ENCODE peak calls at places on chromosome 3, in eight cellular contexts. E is breast epithelium, V is right lobe of liver, B is A549, M is ovary, L is uterus, H is IMR-90, P is prostate gland. D is an unnamed sample. For H3K4me1, the result is how much of the 10 kb centered on the place peaks cover.

GRCh38 chr3:17802993-17803392 is 60.6 kb upstream of the TBC1D5 start:
- DNase-seq in E (no peak), V (no peak), B (no peak), M (no peak), L (no peak), H (no peak), P (no peak), D (no peak)

GRCh38 chr3:122754867-122755835 is 38.5 kb downstream of the HSPBAP1 start:
- DNase-seq in E (no peak), V (no peak), B (peak), M (no peak), L (no peak), H (peak), P (no peak), D (no peak)

GRCh38 chr3:52056521-52056967 is at the start of gene DUSP7:
- DNase-seq in E (no peak), V (peak), B (peak), M (peak), L (peak), H (peak), P (peak), D (peak)

GRCh38 chr3:111803123-111803593 is 55.9 kb upstream of the PHLDB2 start:
- DNase-seq in E (peak), V (peak), B (peak), M (peak), L (peak), H (peak), P (peak), D (peak)

GRCh38 chr3:61991706-61992105 is 381.6 kb downstream of the FEZF2 start:
- DNase-seq in E (no peak), V (no peak), B (no peak), M (no peak), L (no peak), H (no peak), P (no peak), D (no peak)

GRCh38 chr3:168002786-168003368 is 92.8 kb downstream of the GOLIM4 start:
- DNase-seq in E (no peak), V (peak), B (no peak), M (no peak), L (peak), H (peak), P (no peak), D (no peak)

GRCh38 chr3:124998247-124998630 is 57.6 kb downstream of the HEG1 start:
- DNase-seq in E (no peak), V (no peak), B (no peak), M (no peak), L (no peak), H (no peak), P (no peak), D (no peak)

GRCh38 chr3:46725663-46726314 is 8.1 kb upstream of the PRSS50 start:
- DNase-seq in E (peak), V (no peak), B (no peak), M (no peak), L (no peak), H (peak), P (no peak), D (no peak)

GRCh38 chr3:11154036-11154952 is at the start of gene HRH1:
- DNase-seq in E (no peak), V (no peak), B (no peak), M (peak), L (peak), H (no peak), P (no peak), D (no peak)

GRCh38 chr3:183698318-183698731 is 728 bp downstream of the YEATS2 start:
- DNase-seq in E (no peak), V (peak), B (peak), M (no peak), L (peak), H (peak), P (no peak), D (peak)

GRCh38 chr3:61940241-61940640 is 378.9 kb downstream of the PTPRG start:
- DNase-seq in E (no peak), V (no peak), B (no peak), M (no peak), L (no peak), H (no peak), P (no peak), D (no peak)

GRCh38 chr3:146416366-146416765 is 53.0 kb downstream of the PLSCR2 start:
- DNase-seq in E (no peak), V (no peak), B (no peak), M (no peak), L (no peak), H (no peak), P (no peak), D (no peak)

GRCh38 chr3:61701019-61701418 is 139.6 kb downstream of the PTPRG start:
- DNase-seq in E (no peak), V (no peak), B (no peak), M (no peak), L (no peak), H (no peak), P (no peak), D (no peak)

GRCh38 chr3:173921741-173922140 is 524.2 kb downstream of the NLGN1 start:
- DNase-seq in E (no peak), V (no peak), B (no peak), M (no peak), L (no peak), H (no peak), P (no peak), D (no peak)

GRCh38 chr3:40108643-40109042 is 200.9 kb upstream of the EIF1B start:
- DNase-seq in E (no peak), V (no peak), B (no peak), M (no peak), L (no peak), H (no peak), P (no peak), D (no peak)
- H3K4me1 ChIP-seq in E (under half), V (under half), B (under half), M (under half), L (under half), H (under half), P (under half), D (under half)

DNA sequence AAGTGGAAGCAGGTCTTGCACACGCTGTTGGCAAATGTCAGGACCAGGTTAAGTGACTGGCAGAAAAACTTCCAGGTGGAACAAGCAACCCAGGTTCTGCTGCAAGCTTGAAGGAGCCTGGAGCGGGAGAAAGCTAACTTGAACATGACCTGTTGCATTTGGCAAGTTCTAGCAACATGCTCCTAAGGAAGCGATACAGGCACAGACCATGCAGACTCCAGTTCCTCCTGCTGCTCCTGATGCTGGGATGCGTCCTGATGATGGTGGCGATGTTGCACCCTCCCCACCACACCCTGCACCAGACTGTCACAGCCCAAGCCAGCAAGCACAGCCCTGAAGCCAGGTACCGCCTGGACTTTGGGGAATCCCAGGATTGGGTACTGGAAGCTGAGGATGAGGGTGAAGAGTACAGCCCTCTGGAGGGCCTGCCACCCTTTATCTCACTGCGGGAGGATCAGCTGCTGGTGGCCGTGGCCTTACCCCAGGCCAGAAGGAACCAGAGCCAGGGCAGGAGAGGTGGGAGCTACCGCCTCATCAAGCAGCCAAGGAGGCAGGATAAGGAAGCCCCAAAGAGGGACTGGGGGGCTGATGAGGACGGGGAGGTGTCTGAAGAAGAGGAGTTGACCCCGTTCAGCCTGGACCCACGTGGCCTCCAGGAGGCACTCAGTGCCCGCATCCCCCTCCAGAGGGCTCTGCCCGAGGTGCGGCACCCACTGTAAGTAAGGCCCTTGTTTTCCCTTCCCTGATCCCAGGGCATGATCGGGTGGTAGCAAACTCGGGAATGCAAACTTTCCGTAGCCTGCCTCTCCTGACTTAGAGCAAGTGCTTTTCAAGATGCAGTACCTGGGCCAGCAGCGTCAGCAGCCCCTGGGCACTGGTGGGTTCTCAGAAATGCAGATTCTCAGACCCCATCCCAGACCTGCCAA is 759 bp downstream of the GALNT15 start:
- DNase-seq in E (no peak), V (no peak), B (no peak), M (no peak), L (no peak), H (no peak), P (no peak), D (no peak)
- H3K27ac ChIP-seq in E (peak), V (no peak), B (no peak), M (peak), L (peak), H (peak), P (no peak), D (peak)

DNA sequence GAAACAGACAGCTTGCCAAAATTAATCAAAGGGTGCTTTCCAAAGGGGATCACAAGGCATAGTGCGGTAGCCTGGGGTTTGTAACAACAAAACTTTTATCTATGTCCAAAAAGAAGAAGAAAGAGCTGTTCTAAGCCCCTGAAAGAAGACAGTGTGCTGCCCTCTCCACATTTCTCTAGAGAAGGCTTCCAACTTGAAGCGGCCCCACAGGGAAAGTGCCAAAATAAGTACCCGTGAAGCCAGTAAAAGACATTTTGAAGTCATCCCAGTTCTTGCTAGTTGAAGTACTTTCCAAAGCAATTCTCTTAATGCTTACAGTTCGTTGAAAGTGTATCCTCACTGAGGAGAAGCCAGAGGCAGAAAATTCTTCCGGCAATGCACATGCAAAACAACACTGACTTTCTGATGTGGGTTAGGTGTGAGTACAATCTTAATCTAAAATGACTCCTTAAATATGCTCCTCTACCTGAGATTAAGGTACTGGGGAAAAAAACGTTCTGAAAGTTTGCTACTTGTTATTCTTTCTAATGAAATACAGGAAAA is 21.3 kb downstream of the GPR15 start:
- DNase-seq in E (no peak), V (no peak), B (no peak), M (no peak), L (no peak), H (no peak), P (no peak), D (no peak)
- TF ChIP-seq POLR2A in E (no peak), V (no peak), B (no peak), M (no peak), L (no peak), H (no peak), P (no peak), D (no peak)

GRCh38 chr3:45001738-45002137 is 24.4 kb upstream of the CLEC3B start:
- DNase-seq in E (no peak), V (no peak), B (no peak), M (no peak), L (no peak), H (no peak), P (no peak), D (no peak)
- H3K4me1 ChIP-seq in E (under half), V (under half), B (under half), M (under half), L (under half), H (under half), P (under half), D (under half)

DNA sequence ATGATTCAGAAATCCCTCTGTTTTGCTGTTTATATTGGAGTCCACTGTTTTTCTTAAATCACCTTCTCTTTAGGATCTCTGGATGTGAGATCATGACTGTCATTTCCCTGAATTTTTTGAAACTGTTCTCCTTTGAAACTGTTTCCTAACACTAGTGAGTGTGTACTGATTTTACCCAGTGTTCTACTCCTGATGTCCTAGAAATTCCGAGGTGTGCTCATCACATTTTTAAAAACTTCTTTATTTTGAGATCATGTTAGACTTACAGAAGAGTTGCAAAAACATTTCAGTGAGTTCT is 292.5 kb downstream of the NFKBIZ start:
- DNase-seq in E (no peak), V (no peak), B (no peak), M (no peak), L (no peak), H (no peak), P (no peak), D (no peak)
- H3K27ac ChIP-seq in E (no peak), V (no peak), B (no peak), M (peak), L (peak), H (no peak), P (no peak), D (no peak)

DNA sequence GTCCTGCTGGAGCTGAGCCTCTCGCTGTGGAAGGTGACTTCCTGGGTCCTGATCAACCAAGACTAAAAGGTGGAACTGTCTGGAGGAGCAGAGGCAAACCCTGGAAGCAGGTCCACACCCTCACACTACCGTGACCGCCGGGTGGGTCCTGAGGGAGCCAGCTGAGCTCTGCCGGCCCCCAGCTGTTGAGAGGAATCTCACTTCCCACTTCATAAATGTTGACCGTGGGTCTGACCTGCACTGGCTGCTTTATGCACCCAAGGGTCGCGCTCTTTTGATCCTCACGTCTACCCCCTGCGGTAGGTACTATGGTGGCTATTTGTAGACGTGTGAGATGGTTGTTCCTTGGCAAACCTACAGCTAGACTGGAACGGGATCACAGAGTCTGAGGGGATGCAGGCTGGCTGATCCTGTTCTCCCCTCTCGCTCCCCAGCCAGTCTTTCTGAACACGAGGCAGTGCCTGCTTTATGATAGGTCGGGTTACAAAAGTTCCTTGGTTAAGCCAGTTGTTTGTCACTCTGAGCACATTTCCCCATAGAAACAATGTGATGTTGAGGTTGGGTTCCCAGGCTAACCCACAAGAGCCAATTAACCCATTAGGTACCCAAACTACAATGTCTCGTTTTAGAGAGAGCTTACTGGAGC is 113.0 kb upstream of the ETV5 start:
- DNase-seq in E (no peak), V (no peak), B (no peak), M (no peak), L (no peak), H (no peak), P (no peak), D (no peak)
- TF ChIP-seq POLR2A in E (no peak), V (no peak), B (no peak), M (no peak), L (no peak), H (no peak), P (no peak), D (no peak)

GRCh38 chr3:72086712-72087093 is 301.8 kb upstream of the PROK2 start:
- DNase-seq in E (no peak), V (peak), B (no peak), M (no peak), L (no peak), H (no peak), P (no peak), D (no peak)

GRCh38 chr3:72085036-72085435 is 300.1 kb upstream of the PROK2 start:
- DNase-seq in E (no peak), V (no peak), B (no peak), M (no peak), L (no peak), H (no peak), P (no peak), D (no peak)

GRCh38 chr3:72086051-72086711 is 301.2 kb upstream of the PROK2 start:
- DNase-seq in E (no peak), V (no peak), B (no peak), M (no peak), L (no peak), H (peak), P (no peak), D (no peak)

GRCh38 chr3:72087420-72087819 is 302.5 kb upstream of the PROK2 start:
- DNase-seq in E (no peak), V (no peak), B (no peak), M (no peak), L (no peak), H (no peak), P (no peak), D (no peak)

DNA sequence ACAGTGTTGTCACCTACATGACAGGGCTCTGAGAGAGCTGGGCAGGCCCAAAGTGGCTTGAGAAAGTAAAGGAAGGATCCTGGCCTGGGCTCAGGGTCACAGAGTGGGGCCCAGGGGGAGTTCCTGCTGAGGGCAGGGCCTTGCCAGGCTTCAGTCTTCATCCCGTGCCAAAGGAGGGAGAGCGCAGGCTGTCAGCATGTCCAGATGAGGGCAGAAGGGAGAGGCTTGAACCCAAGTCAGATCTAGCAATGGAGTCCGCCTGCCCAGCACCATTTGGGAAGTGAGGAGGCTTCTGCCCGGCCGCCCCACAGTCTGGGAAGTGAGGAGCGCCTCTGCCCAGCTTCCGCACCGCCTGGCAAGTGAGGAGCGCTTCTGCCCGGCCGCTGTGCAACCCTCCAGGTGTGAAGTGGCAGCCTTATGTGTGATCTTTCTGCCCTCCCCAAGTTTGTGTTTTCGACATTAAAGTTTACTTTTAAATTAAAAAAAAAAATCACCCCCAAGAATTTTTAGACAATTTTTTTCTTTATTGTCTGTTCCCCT is 303.6 kb upstream of the PROK2 start:
- DNase-seq in E (no peak), V (no peak), B (no peak), M (no peak), L (no peak), H (no peak), P (no peak), D (no peak)
- H3K4me1 ChIP-seq in E (under half), V (under half), B (under half), M (under half), L (under half), H (under half), P (under half), D (under half)

GRCh38 chr3:159845737-159846136 is 142.9 kb upstream of the IL12A start:
- DNase-seq in E (no peak), V (no peak), B (no peak), M (no peak), L (no peak), H (no peak), P (no peak), D (no peak)

GRCh38 chr3:159846255-159846654 is 142.4 kb upstream of the IL12A start:
- DNase-seq in E (no peak), V (no peak), B (no peak), M (no peak), L (no peak), H (no peak), P (no peak), D (no peak)

GRCh38 chr3:159841766-159842165 is 146.9 kb upstream of the IL12A start:
- DNase-seq in E (no peak), V (no peak), B (no peak), M (no peak), L (no peak), H (no peak), P (no peak), D (no peak)

GRCh38 chr3:159844383-159844730 is 144.3 kb upstream of the IL12A start:
- DNase-seq in E (no peak), V (no peak), B (no peak), M (no peak), L (no peak), H (peak), P (no peak), D (no peak)

GRCh38 chr3:159844801-159845261 is 143.8 kb upstream of the IL12A start:
- DNase-seq in E (no peak), V (no peak), B (no peak), M (no peak), L (no peak), H (no peak), P (no peak), D (no peak)
- H3K27ac ChIP-seq in E (peak), V (no peak), B (no peak), M (no peak), L (no peak), H (peak), P (no peak), D (no peak)

D was measured in adrenal gland.